ENCODE peak calls at places on chromosomes 11 and 22, in eight cellular contexts. E is A673; N is spleen; T is IMR-90; Q is CD8-positive, alpha-beta memory T cell; D is uterus; I is esophagus squamous epithelium; B is cardiac muscle cell. C is an unnamed sample.

GRCh38 chr22:47144076-47144765 is 381.8 kb downstream of the TBC1D22A start:
- DNase-seq in I (no peak), B (no peak), E (no peak), D (no peak), N (no peak), Q (no peak), T (no peak), C (no peak)

GRCh38 chr11:19071255-19071654 is 10.7 kb upstream of the MRGPRX2 start:
- DNase-seq in I (no peak), B (peak; percentile 94), E (peak; percentile 87), Q (peak; percentile 28), D (peak; percentile 55), T (peak; percentile 82), N (no peak), C (peak; percentile 81)

GRCh38 chr22:50112151-50113118 is 22.6 kb downstream of the MOV10L1 start:
- DNase-seq in E (no peak), Q (no peak), N (no peak), T (peak; percentile 86), D (no peak), I (no peak), B (peak; percentile 92), C (no peak)

GRCh38 chr22:49827853-49828598 is at the start of gene BRD1:
- DNase-seq in N (peak; percentile 94), E (peak; percentile 83), B (peak; percentile 77), D (no peak), I (no peak), Q (peak; percentile 23), T (peak; percentile 61), C (peak; percentile 82)

GRCh38 chr11:106186630-106187029 is 109.2 kb downstream of the AASDHPPT start:
- DNase-seq in D (no peak), I (no peak), N (no peak), B (no peak), E (no peak), T (no peak), Q (no peak), C (no peak)

GRCh38 chr11:64742087-64742939 is 1.6 kb downstream of the RASGRP2 start:
- DNase-seq in E (no peak), I (no peak), Q (no peak), T (no peak), N (peak; percentile 89), D (peak; percentile 34), B (no peak), C (no peak)

GRCh38 chr11:36427876-36428275 is 82.2 kb downstream of the TRAF6 start:
- DNase-seq in I (no peak), E (no peak), Q (no peak), N (peak; percentile 73), T (no peak), D (no peak), B (no peak), C (no peak)

GRCh38 chr11:8709777-8710176 is 27.2 kb downstream of the RPL27A start:
- DNase-seq in D (no peak), T (no peak), E (no peak), N (no peak), B (no peak), I (no peak), Q (no peak), C (no peak)

GRCh38 chr11:106601637-106602297 is 416.5 kb downstream of the GUCY1A2 start:
- DNase-seq in E (no peak), Q (no peak), N (no peak), D (no peak), B (no peak), T (no peak), I (no peak), C (no peak)

GRCh38 chr22:29994941-29995340 is 85.3 kb upstream of the HORMAD2 start:
- DNase-seq in N (no peak), B (peak; percentile 69), Q (no peak), D (no peak), T (peak; percentile 33), I (no peak), E (no peak), C (no peak)

GRCh38 chr11:125457814-125458343 is 38.2 kb downstream of the FEZ1 start:
- DNase-seq in T (peak; percentile 81), I (no peak), N (no peak), B (peak; percentile 89), D (no peak), E (no peak), Q (no peak), C (no peak)

GRCh38 chr11:45556851-45557707 is 108.3 kb downstream of the CHST1 start:
- DNase-seq in B (peak; percentile 95), I (no peak), T (no peak), D (no peak), N (no peak), E (peak; percentile 41), Q (no peak), C (no peak)

GRCh38 chr11:104704888-104705287 is 193.4 kb downstream of the CASP12 start:
- DNase-seq in Q (no peak), B (no peak), D (no peak), I (no peak), T (no peak), N (no peak), E (no peak), C (no peak)

GRCh38 chr11:122007611-122008071 is 108.4 kb downstream of the BLID start:
- DNase-seq in N (no peak), D (peak; percentile 41), B (peak; percentile 82), T (peak; percentile 16), Q (no peak), E (no peak), I (no peak), C (no peak)

GRCh38 chr11:65558785-65559509 is 788 bp upstream of the LTBP3 start:
- DNase-seq in B (peak; percentile 67), E (peak; percentile 88), Q (no peak), I (no peak), T (peak; percentile 33), D (peak; percentile 86), N (peak; percentile 79), C (no peak)

GRCh38 chr11:83480811-83481210 is 194.6 kb upstream of the CCDC90B start:
- DNase-seq in T (no peak), N (no peak), B (no peak), I (no peak), Q (no peak), D (no peak), E (peak; percentile 35), C (no peak)

GRCh38 chr11:61061081-61061826 is 41.0 kb upstream of the CD5 start:
- DNase-seq in Q (peak; percentile 40), B (peak; percentile 6), I (no peak), N (no peak), T (no peak), E (no peak), D (no peak), C (no peak)

GRCh38 chr11:17528181-17528691 is 16.0 kb downstream of the USH1C start:
- DNase-seq in Q (peak; percentile 12), D (no peak), I (no peak), E (peak; percentile 60), B (peak; percentile 55), N (no peak), T (peak; percentile 28), C (no peak)

GRCh38 chr22:45895436-45896152 is 81.4 kb downstream of the WNT7B start:
- DNase-seq in Q (no peak), T (no peak), I (no peak), D (no peak), B (no peak), E (no peak), N (no peak), C (peak; percentile 53)

GRCh38 chr11:73757598-73757997 is 3.3 kb downstream of the RAB6A start:
- DNase-seq in Q (no peak), E (no peak), N (no peak), T (no peak), D (no peak), I (no peak), B (peak; percentile 24), C (no peak)
- H3K4me3 ChIP-seq in Q (no peak overlapping the region), E (no peak overlapping the region), N (no peak overlapping the region), T (no peak overlapping the region), D (no peak overlapping the region), I (no peak overlapping the region), B (no peak overlapping the region), C (no peak overlapping the region)

GRCh38 chr11:420911-421321 is 6.1 kb upstream of the SIGIRR start:
- DNase-seq in E (no peak), D (no peak), Q (no peak), T (no peak), N (no peak), I (no peak), B (no peak), C (no peak)

GRCh38 chr11:420054-420910 is 5.5 kb upstream of the SIGIRR start:
- DNase-seq in T (no peak), D (no peak), I (no peak), E (no peak), N (peak; percentile 78), B (no peak), Q (no peak), C (no peak)

GRCh38 chr11:418343-419247 is 3.8 kb upstream of the SIGIRR start:
- DNase-seq in D (no peak), T (no peak), B (no peak), E (no peak), N (peak; percentile 76), I (no peak), Q (no peak), C (no peak)

GRCh38 chr11:417652-418342 is 3.0 kb upstream of the SIGIRR start:
- DNase-seq in D (no peak), Q (no peak), B (no peak), I (no peak), N (peak; percentile 77), E (no peak), T (no peak), C (no peak)

DNA sequence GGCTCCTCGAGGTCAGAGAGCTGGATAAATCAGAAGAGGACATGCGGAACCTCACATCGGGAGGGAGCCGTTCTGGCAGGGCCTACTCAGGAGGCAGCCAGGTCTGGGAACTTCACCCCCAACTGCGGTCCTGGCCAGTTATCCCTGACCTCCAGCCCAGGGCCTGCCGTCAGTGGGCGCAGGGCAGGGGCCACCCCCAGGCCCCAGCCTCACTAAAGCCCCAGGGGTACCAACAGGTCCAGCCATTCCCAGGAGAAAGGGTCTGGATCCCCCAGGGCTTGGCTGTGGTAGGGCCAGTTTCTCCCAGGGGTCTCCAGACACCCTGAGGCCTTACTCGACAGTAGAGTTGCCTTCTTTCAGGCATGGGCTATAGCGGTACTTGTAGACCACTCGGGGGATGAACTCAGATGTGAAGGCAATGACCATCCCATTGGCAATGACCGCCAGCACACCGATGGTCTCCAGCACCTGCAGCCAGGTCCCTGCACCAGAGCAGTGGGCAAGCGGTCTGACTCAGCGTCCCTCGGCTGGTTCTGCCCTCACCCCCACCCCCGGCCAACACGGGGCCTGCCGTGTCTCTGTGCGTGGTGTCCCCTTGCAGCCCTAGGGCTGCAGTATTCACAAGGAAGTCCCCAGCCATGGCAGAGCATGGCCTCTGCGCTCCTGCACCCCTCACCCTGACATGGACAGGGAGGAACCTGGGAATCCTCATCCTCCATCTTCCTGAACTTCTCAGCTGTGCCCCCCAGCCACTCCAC is 4.6 kb upstream of the SIGIRR start:
- DNase-seq in T (no peak), Q (no peak), B (no peak), I (no peak), D (no peak), E (no peak), N (no peak), C (no peak)
- H3K27me3 ChIP-seq in T (peaks cover 43% of the 10 kb centered on the region), Q (no peaks in the 10 kb centered on the region), B (peaks cover 52% of the 10 kb centered on the region), I (peaks cover 70% of the 10 kb centered on the region), D (peaks cover 3% of the 10 kb centered on the region), E (peaks cover 41% of the 10 kb centered on the region), N (no peaks in the 10 kb centered on the region), C (no peaks in the 10 kb centered on the region)

GRCh38 chr11:75069473-75069872 is 27.2 kb downstream of the OR2AT4 start:
- DNase-seq in T (no peak), B (no peak), Q (no peak), D (no peak), E (no peak), N (no peak), I (no peak), C (no peak)
- H3K4me3 ChIP-seq in T (no peak overlapping the region), B (no peak overlapping the region), Q (no peak overlapping the region), D (no peak overlapping the region), E (no peak overlapping the region), N (no peak overlapping the region), I (no peak overlapping the region), C (no peak overlapping the region)

GRCh38 chr22:36301851-36302250 is 48.9 kb downstream of the APOL1 start:
- DNase-seq in I (no peak), E (no peak), N (no peak), B (no peak), T (peak; percentile 97), Q (no peak), D (no peak), C (no peak)
- H3K27me3 ChIP-seq in I (no peaks in the 10 kb centered on the region), E (no peaks in the 10 kb centered on the region), N (no peaks in the 10 kb centered on the region), B (no peaks in the 10 kb centered on the region), T (no peaks in the 10 kb centered on the region), Q (no peaks in the 10 kb centered on the region), D (no peaks in the 10 kb centered on the region), C (no peaks in the 10 kb centered on the region)